ENCODE peak calls at places on chromosomes 11 and 22, in four cellular contexts. R, M, F and Y are unnamed samples.

GRCh38 chr11:16049611-16050010 is 306.7 kb downstream of the SOX6 start:
- DNase-seq in R (no peak), M (no peak), F (no peak), Y (no peak)

GRCh38 chr11:130894322-130895025 is 21.8 kb downstream of the SNX19 start:
- DNase-seq in R (peak; percentile 80), M (peak; percentile 58), F (peak; percentile 61), Y (peak; percentile 76)

GRCh38 chr11:20026629-20027545 is 133.4 kb downstream of the DBX1 start:
- DNase-seq in R (peak; percentile 56), M (no peak), F (no peak), Y (no peak)

GRCh38 chr11:100151944-100152343 is 535.1 kb upstream of the ARHGAP42 start:
- DNase-seq in R (no peak), M (no peak), F (peak; percentile 31), Y (no peak)

GRCh38 chr22:50444663-50445062 is 30.2 kb downstream of the SBF1 start:
- DNase-seq in R (no peak), M (no peak), F (peak; percentile 77), Y (no peak)

GRCh38 chr11:110883266-110883665 is 171.0 kb upstream of the ARHGAP20 start:
- DNase-seq in R (no peak), M (no peak), F (peak; percentile 17), Y (no peak)

GRCh38 chr11:45209904-45210699 is 63.7 kb downstream of the PRDM11 start:
- DNase-seq in R (peak; percentile 69), M (no peak), F (peak; percentile 32), Y (peak; percentile 28)

GRCh38 chr22:23036684-23037428 is 33.5 kb upstream of the GNAZ start:
- DNase-seq in R (no peak), M (no peak), F (peak; percentile 9), Y (peak; percentile 42)

GRCh38 chr11:71156301-71156700 is 96.1 kb downstream of the SHANK2 start:
- DNase-seq in R (no peak), M (no peak), F (no peak), Y (no peak)